ENCODE peak calls at places on chromosome 12, in four cellular contexts. One of them, this sample, is unnamed.

GRCh38 chr12:111467092-111467861 is 61.6 kb downstream of the SH2B3 start:
- DNase-seq in stimulated activated CD4-positive, alpha-beta T cell treated with anti-CD3 and anti-CD28 coated beads, TNF-alpha, amount 100 ng/mL, for 4 hours: no peak
- DNase-seq in stimulated activated naive CD8-positive, alpha-beta T cell treated with anti-CD3 and anti-CD28 coated beads, Interleukin-15, Interleukin-2, amounts not matched to agents 100 U/mL and 50 U/mL, for 24 hours: no peak
- DNase-seq in RWPE1: no peak
- DNase-seq in this sample: no peak

GRCh38 chr12:122842505-122843405 is 7.5 kb downstream of the HIP1R start:
- DNase-seq in stimulated activated CD4-positive, alpha-beta T cell treated with anti-CD3 and anti-CD28 coated beads, TNF-alpha, amount 100 ng/mL, for 4 hours: no peak
- DNase-seq in stimulated activated naive CD8-positive, alpha-beta T cell treated with anti-CD3 and anti-CD28 coated beads, Interleukin-15, Interleukin-2, amounts not matched to agents 100 U/mL and 50 U/mL, for 24 hours: no peak
- DNase-seq in RWPE1: no peak
- DNase-seq in this sample: no peak

GRCh38 chr12:11621797-11622423 is 27.6 kb upstream of the ETV6 start:
- DNase-seq in stimulated activated naive CD8-positive, alpha-beta T cell treated with anti-CD3 and anti-CD28 coated beads, Interleukin-15, Interleukin-2, amounts not matched to agents 100 U/mL and 50 U/mL, for 24 hours: peak
- DNase-seq in stimulated activated CD4-positive, alpha-beta T cell treated with anti-CD3 and anti-CD28 coated beads, TNF-alpha, amount 100 ng/mL, for 4 hours: peak
- DNase-seq in RWPE1: no peak
- DNase-seq in this sample: peak

GRCh38 chr12:46409974-46410373 is 37.4 kb upstream of the SLC38A2 start:
- DNase-seq in stimulated activated CD4-positive, alpha-beta T cell treated with anti-CD3 and anti-CD28 coated beads, TNF-alpha, amount 100 ng/mL, for 4 hours: no peak
- DNase-seq in stimulated activated naive CD8-positive, alpha-beta T cell treated with anti-CD3 and anti-CD28 coated beads, Interleukin-15, Interleukin-2, amounts not matched to agents 100 U/mL and 50 U/mL, for 24 hours: no peak
- DNase-seq in RWPE1: no peak
- DNase-seq in this sample: no peak

GRCh38 chr12:109761631-109761950 is 48.0 kb downstream of the FAM222A start:
- DNase-seq in RWPE1: no peak
- DNase-seq in stimulated activated naive CD8-positive, alpha-beta T cell treated with anti-CD3 and anti-CD28 coated beads, Interleukin-15, Interleukin-2, amounts not matched to agents 100 U/mL and 50 U/mL, for 24 hours: no peak
- DNase-seq in stimulated activated CD4-positive, alpha-beta T cell treated with anti-CD3 and anti-CD28 coated beads, TNF-alpha, amount 100 ng/mL, for 4 hours: no peak
- DNase-seq in this sample: peak

GRCh38 chr12:27555928-27556778 is 32.1 kb downstream of the PPFIBP1 start:
- DNase-seq in stimulated activated naive CD8-positive, alpha-beta T cell treated with anti-CD3 and anti-CD28 coated beads, Interleukin-15, Interleukin-2, amounts not matched to agents 100 U/mL and 50 U/mL, for 24 hours: no peak
- DNase-seq in RWPE1: no peak
- DNase-seq in stimulated activated CD4-positive, alpha-beta T cell treated with anti-CD3 and anti-CD28 coated beads, TNF-alpha, amount 100 ng/mL, for 4 hours: no peak
- DNase-seq in this sample: no peak

GRCh38 chr12:79782197-79782890 is 91.6 kb upstream of the PAWR start:
- DNase-seq in stimulated activated CD4-positive, alpha-beta T cell treated with anti-CD3 and anti-CD28 coated beads, TNF-alpha, amount 100 ng/mL, for 4 hours: no peak
- DNase-seq in stimulated activated naive CD8-positive, alpha-beta T cell treated with anti-CD3 and anti-CD28 coated beads, Interleukin-15, Interleukin-2, amounts not matched to agents 100 U/mL and 50 U/mL, for 24 hours: no peak
- DNase-seq in RWPE1: no peak
- DNase-seq in this sample: no peak

GRCh38 chr12:80590085-80590484 is 117.3 kb upstream of the MYF6 start:
- DNase-seq in RWPE1: no peak
- DNase-seq in stimulated activated CD4-positive, alpha-beta T cell treated with anti-CD3 and anti-CD28 coated beads, TNF-alpha, amount 100 ng/mL, for 4 hours: no peak
- DNase-seq in stimulated activated naive CD8-positive, alpha-beta T cell treated with anti-CD3 and anti-CD28 coated beads, Interleukin-15, Interleukin-2, amounts not matched to agents 100 U/mL and 50 U/mL, for 24 hours: no peak
- DNase-seq in this sample: no peak

GRCh38 chr12:74415633-74416032 is 122.0 kb upstream of the ATXN7L3B start:
- DNase-seq in stimulated activated naive CD8-positive, alpha-beta T cell treated with anti-CD3 and anti-CD28 coated beads, Interleukin-15, Interleukin-2, amounts not matched to agents 100 U/mL and 50 U/mL, for 24 hours: no peak
- DNase-seq in RWPE1: peak
- DNase-seq in stimulated activated CD4-positive, alpha-beta T cell treated with anti-CD3 and anti-CD28 coated beads, TNF-alpha, amount 100 ng/mL, for 4 hours: no peak
- DNase-seq in this sample: no peak

GRCh38 chr12:109999983-110000505 is 814 bp downstream of the ANKRD13A start:
- DNase-seq in RWPE1: no peak
- DNase-seq in stimulated activated naive CD8-positive, alpha-beta T cell treated with anti-CD3 and anti-CD28 coated beads, Interleukin-15, Interleukin-2, amounts not matched to agents 100 U/mL and 50 U/mL, for 24 hours: no peak
- DNase-seq in stimulated activated CD4-positive, alpha-beta T cell treated with anti-CD3 and anti-CD28 coated beads, TNF-alpha, amount 100 ng/mL, for 4 hours: no peak
- DNase-seq in this sample: peak

GRCh38 chr12:12976366-12976765 is 23.7 kb downstream of the HEBP1 start:
- DNase-seq in stimulated activated naive CD8-positive, alpha-beta T cell treated with anti-CD3 and anti-CD28 coated beads, Interleukin-15, Interleukin-2, amounts not matched to agents 100 U/mL and 50 U/mL, for 24 hours: no peak
- DNase-seq in stimulated activated CD4-positive, alpha-beta T cell treated with anti-CD3 and anti-CD28 coated beads, TNF-alpha, amount 100 ng/mL, for 4 hours: no peak
- DNase-seq in RWPE1: peak
- DNase-seq in this sample: no peak

GRCh38 chr12:131865196-131865875 is 29.1 kb upstream of the ULK1 start:
- DNase-seq in RWPE1: peak
- DNase-seq in stimulated activated CD4-positive, alpha-beta T cell treated with anti-CD3 and anti-CD28 coated beads, TNF-alpha, amount 100 ng/mL, for 4 hours: no peak
- DNase-seq in stimulated activated naive CD8-positive, alpha-beta T cell treated with anti-CD3 and anti-CD28 coated beads, Interleukin-15, Interleukin-2, amounts not matched to agents 100 U/mL and 50 U/mL, for 24 hours: no peak
- DNase-seq in this sample: no peak

GRCh38 chr12:111643428-111643826 is 42.3 kb downstream of the BRAP start:
- DNase-seq in RWPE1: no peak
- DNase-seq in stimulated activated naive CD8-positive, alpha-beta T cell treated with anti-CD3 and anti-CD28 coated beads, Interleukin-15, Interleukin-2, amounts not matched to agents 100 U/mL and 50 U/mL, for 24 hours: no peak
- DNase-seq in stimulated activated CD4-positive, alpha-beta T cell treated with anti-CD3 and anti-CD28 coated beads, TNF-alpha, amount 100 ng/mL, for 4 hours: no peak
- DNase-seq in this sample: no peak

GRCh38 chr12:19710811-19711793 is 271.8 kb downstream of the AEBP2 start:
- DNase-seq in stimulated activated naive CD8-positive, alpha-beta T cell treated with anti-CD3 and anti-CD28 coated beads, Interleukin-15, Interleukin-2, amounts not matched to agents 100 U/mL and 50 U/mL, for 24 hours: no peak
- DNase-seq in RWPE1: no peak
- DNase-seq in stimulated activated CD4-positive, alpha-beta T cell treated with anti-CD3 and anti-CD28 coated beads, TNF-alpha, amount 100 ng/mL, for 4 hours: no peak
- DNase-seq in this sample: no peak

GRCh38 chr12:1205512-1206060 is 214.6 kb downstream of the ERC1 start:
- DNase-seq in stimulated activated naive CD8-positive, alpha-beta T cell treated with anti-CD3 and anti-CD28 coated beads, Interleukin-15, Interleukin-2, amounts not matched to agents 100 U/mL and 50 U/mL, for 24 hours: no peak
- DNase-seq in RWPE1: no peak
- DNase-seq in stimulated activated CD4-positive, alpha-beta T cell treated with anti-CD3 and anti-CD28 coated beads, TNF-alpha, amount 100 ng/mL, for 4 hours: no peak
- DNase-seq in this sample: no peak

GRCh38 chr12:5884846-5885245 is 60.2 kb downstream of the ANO2 start:
- DNase-seq in stimulated activated CD4-positive, alpha-beta T cell treated with anti-CD3 and anti-CD28 coated beads, TNF-alpha, amount 100 ng/mL, for 4 hours: no peak
- DNase-seq in stimulated activated naive CD8-positive, alpha-beta T cell treated with anti-CD3 and anti-CD28 coated beads, Interleukin-15, Interleukin-2, amounts not matched to agents 100 U/mL and 50 U/mL, for 24 hours: no peak
- DNase-seq in RWPE1: no peak
- DNase-seq in this sample: no peak

GRCh38 chr12:108568653-108569154 is 6.3 kb downstream of the ISCU start:
- DNase-seq in stimulated activated naive CD8-positive, alpha-beta T cell treated with anti-CD3 and anti-CD28 coated beads, Interleukin-15, Interleukin-2, amounts not matched to agents 100 U/mL and 50 U/mL, for 24 hours: peak
- DNase-seq in stimulated activated CD4-positive, alpha-beta T cell treated with anti-CD3 and anti-CD28 coated beads, TNF-alpha, amount 100 ng/mL, for 4 hours: peak
- DNase-seq in RWPE1: no peak
- DNase-seq in this sample: peak

GRCh38 chr12:90090929-90091651 is 382.5 kb upstream of the ATP2B1 start:
- DNase-seq in stimulated activated naive CD8-positive, alpha-beta T cell treated with anti-CD3 and anti-CD28 coated beads, Interleukin-15, Interleukin-2, amounts not matched to agents 100 U/mL and 50 U/mL, for 24 hours: no peak
- DNase-seq in RWPE1: peak
- DNase-seq in stimulated activated CD4-positive, alpha-beta T cell treated with anti-CD3 and anti-CD28 coated beads, TNF-alpha, amount 100 ng/mL, for 4 hours: no peak
- DNase-seq in this sample: peak

GRCh38 chr12:119780786-119781434 is 96.2 kb downstream of the CIT start:
- DNase-seq in stimulated activated CD4-positive, alpha-beta T cell treated with anti-CD3 and anti-CD28 coated beads, TNF-alpha, amount 100 ng/mL, for 4 hours: no peak
- DNase-seq in stimulated activated naive CD8-positive, alpha-beta T cell treated with anti-CD3 and anti-CD28 coated beads, Interleukin-15, Interleukin-2, amounts not matched to agents 100 U/mL and 50 U/mL, for 24 hours: no peak
- DNase-seq in RWPE1: peak
- DNase-seq in this sample: no peak

GRCh38 chr12:78088391-78088832 is 257.7 kb downstream of the NAV3 start:
- DNase-seq in stimulated activated CD4-positive, alpha-beta T cell treated with anti-CD3 and anti-CD28 coated beads, TNF-alpha, amount 100 ng/mL, for 4 hours: no peak
- DNase-seq in RWPE1: no peak
- DNase-seq in stimulated activated naive CD8-positive, alpha-beta T cell treated with anti-CD3 and anti-CD28 coated beads, Interleukin-15, Interleukin-2, amounts not matched to agents 100 U/mL and 50 U/mL, for 24 hours: no peak
- DNase-seq in this sample: no peak

GRCh38 chr12:47753021-47754001 is 5.4 kb downstream of the RAPGEF3 start:
- DNase-seq in RWPE1: peak
- DNase-seq in stimulated activated naive CD8-positive, alpha-beta T cell treated with anti-CD3 and anti-CD28 coated beads, Interleukin-15, Interleukin-2, amounts not matched to agents 100 U/mL and 50 U/mL, for 24 hours: no peak
- DNase-seq in stimulated activated CD4-positive, alpha-beta T cell treated with anti-CD3 and anti-CD28 coated beads, TNF-alpha, amount 100 ng/mL, for 4 hours: no peak
- DNase-seq in this sample: no peak

GRCh38 chr12:2309647-2310046 is 256.9 kb downstream of the CACNA1C start:
- DNase-seq in stimulated activated CD4-positive, alpha-beta T cell treated with anti-CD3 and anti-CD28 coated beads, TNF-alpha, amount 100 ng/mL, for 4 hours: no peak
- DNase-seq in RWPE1: no peak
- DNase-seq in stimulated activated naive CD8-positive, alpha-beta T cell treated with anti-CD3 and anti-CD28 coated beads, Interleukin-15, Interleukin-2, amounts not matched to agents 100 U/mL and 50 U/mL, for 24 hours: no peak
- DNase-seq in this sample: no peak

GRCh38 chr12:26636710-26637328 is 196.2 kb downstream of the ITPR2 start:
- DNase-seq in stimulated activated CD4-positive, alpha-beta T cell treated with anti-CD3 and anti-CD28 coated beads, TNF-alpha, amount 100 ng/mL, for 4 hours: no peak
- DNase-seq in RWPE1: peak
- DNase-seq in stimulated activated naive CD8-positive, alpha-beta T cell treated with anti-CD3 and anti-CD28 coated beads, Interleukin-15, Interleukin-2, amounts not matched to agents 100 U/mL and 50 U/mL, for 24 hours: no peak
- DNase-seq in this sample: no peak

GRCh38 chr12:109762071-109762672 is 48.5 kb downstream of the FAM222A start:
- DNase-seq in stimulated activated CD4-positive, alpha-beta T cell treated with anti-CD3 and anti-CD28 coated beads, TNF-alpha, amount 100 ng/mL, for 4 hours: no peak
- DNase-seq in RWPE1: no peak
- DNase-seq in stimulated activated naive CD8-positive, alpha-beta T cell treated with anti-CD3 and anti-CD28 coated beads, Interleukin-15, Interleukin-2, amounts not matched to agents 100 U/mL and 50 U/mL, for 24 hours: no peak
- DNase-seq in this sample: peak

GRCh38 chr12:98516184-98516873 is 939 bp downstream of the TMPO start:
- DNase-seq in stimulated activated CD4-positive, alpha-beta T cell treated with anti-CD3 and anti-CD28 coated beads, TNF-alpha, amount 100 ng/mL, for 4 hours: peak
- DNase-seq in stimulated activated naive CD8-positive, alpha-beta T cell treated with anti-CD3 and anti-CD28 coated beads, Interleukin-15, Interleukin-2, amounts not matched to agents 100 U/mL and 50 U/mL, for 24 hours: peak
- DNase-seq in RWPE1: peak
- DNase-seq in this sample: peak

GRCh38 chr12:112105891-112106290 is 2.7 kb downstream of the NAA25 start:
- DNase-seq in RWPE1: no peak
- DNase-seq in stimulated activated CD4-positive, alpha-beta T cell treated with anti-CD3 and anti-CD28 coated beads, TNF-alpha, amount 100 ng/mL, for 4 hours: no peak
- DNase-seq in stimulated activated naive CD8-positive, alpha-beta T cell treated with anti-CD3 and anti-CD28 coated beads, Interleukin-15, Interleukin-2, amounts not matched to agents 100 U/mL and 50 U/mL, for 24 hours: no peak
- DNase-seq in this sample: no peak

GRCh38 chr12:122730215-122731014 is at the start of gene HCAR1:
- DNase-seq in RWPE1: no peak
- DNase-seq in stimulated activated naive CD8-positive, alpha-beta T cell treated with anti-CD3 and anti-CD28 coated beads, Interleukin-15, Interleukin-2, amounts not matched to agents 100 U/mL and 50 U/mL, for 24 hours: peak
- DNase-seq in stimulated activated CD4-positive, alpha-beta T cell treated with anti-CD3 and anti-CD28 coated beads, TNF-alpha, amount 100 ng/mL, for 4 hours: peak
- DNase-seq in this sample: peak

GRCh38 chr12:124588689-124589318 is 21.4 kb upstream of the NCOR2 start:
- DNase-seq in stimulated activated naive CD8-positive, alpha-beta T cell treated with anti-CD3 and anti-CD28 coated beads, Interleukin-15, Interleukin-2, amounts not matched to agents 100 U/mL and 50 U/mL, for 24 hours: peak
- DNase-seq in RWPE1: peak
- DNase-seq in stimulated activated CD4-positive, alpha-beta T cell treated with anti-CD3 and anti-CD28 coated beads, TNF-alpha, amount 100 ng/mL, for 4 hours: no peak
- DNase-seq in this sample: peak

GRCh38 chr12:69988601-69989194 is 163.7 kb downstream of the MYRFL start:
- DNase-seq in stimulated activated naive CD8-positive, alpha-beta T cell treated with anti-CD3 and anti-CD28 coated beads, Interleukin-15, Interleukin-2, amounts not matched to agents 100 U/mL and 50 U/mL, for 24 hours: no peak
- DNase-seq in stimulated activated CD4-positive, alpha-beta T cell treated with anti-CD3 and anti-CD28 coated beads, TNF-alpha, amount 100 ng/mL, for 4 hours: no peak
- DNase-seq in RWPE1: no peak
- DNase-seq in this sample: no peak

GRCh38 chr12:32535260-32535999 is 136.1 kb downstream of the FGD4 start:
- DNase-seq in stimulated activated naive CD8-positive, alpha-beta T cell treated with anti-CD3 and anti-CD28 coated beads, Interleukin-15, Interleukin-2, amounts not matched to agents 100 U/mL and 50 U/mL, for 24 hours: peak
- DNase-seq in stimulated activated CD4-positive, alpha-beta T cell treated with anti-CD3 and anti-CD28 coated beads, TNF-alpha, amount 100 ng/mL, for 4 hours: no peak
- DNase-seq in RWPE1: peak
- DNase-seq in this sample: no peak

GRCh38 chr12:18139989-18140596 is 50.1 kb upstream of the RERGL start:
- DNase-seq in RWPE1: no peak
- DNase-seq in stimulated activated CD4-positive, alpha-beta T cell treated with anti-CD3 and anti-CD28 coated beads, TNF-alpha, amount 100 ng/mL, for 4 hours: no peak
- DNase-seq in stimulated activated naive CD8-positive, alpha-beta T cell treated with anti-CD3 and anti-CD28 coated beads, Interleukin-15, Interleukin-2, amounts not matched to agents 100 U/mL and 50 U/mL, for 24 hours: no peak
- DNase-seq in this sample: no peak

GRCh38 chr12:3273409-3273853 is 196.3 kb downstream of the TSPAN9 start:
- DNase-seq in RWPE1: peak
- DNase-seq in stimulated activated CD4-positive, alpha-beta T cell treated with anti-CD3 and anti-CD28 coated beads, TNF-alpha, amount 100 ng/mL, for 4 hours: no peak
- DNase-seq in stimulated activated naive CD8-positive, alpha-beta T cell treated with anti-CD3 and anti-CD28 coated beads, Interleukin-15, Interleukin-2, amounts not matched to agents 100 U/mL and 50 U/mL, for 24 hours: no peak
- DNase-seq in this sample: no peak

GRCh38 chr12:118850244-118850825 is 131.0 kb upstream of the SRRM4 start:
- DNase-seq in stimulated activated CD4-positive, alpha-beta T cell treated with anti-CD3 and anti-CD28 coated beads, TNF-alpha, amount 100 ng/mL, for 4 hours: no peak
- DNase-seq in stimulated activated naive CD8-positive, alpha-beta T cell treated with anti-CD3 and anti-CD28 coated beads, Interleukin-15, Interleukin-2, amounts not matched to agents 100 U/mL and 50 U/mL, for 24 hours: peak
- DNase-seq in RWPE1: no peak
- DNase-seq in this sample: peak

GRCh38 chr12:57621497-57622292 is 10.5 kb downstream of the ARHGEF25 start:
- DNase-seq in stimulated activated CD4-positive, alpha-beta T cell treated with anti-CD3 and anti-CD28 coated beads, TNF-alpha, amount 100 ng/mL, for 4 hours: peak
- DNase-seq in stimulated activated naive CD8-positive, alpha-beta T cell treated with anti-CD3 and anti-CD28 coated beads, Interleukin-15, Interleukin-2, amounts not matched to agents 100 U/mL and 50 U/mL, for 24 hours: peak
- DNase-seq in RWPE1: peak
- DNase-seq in this sample: peak

GRCh38 chr12:69070319-69071090 is 137.5 kb upstream of the CPM start:
- DNase-seq in stimulated activated naive CD8-positive, alpha-beta T cell treated with anti-CD3 and anti-CD28 coated beads, Interleukin-15, Interleukin-2, amounts not matched to agents 100 U/mL and 50 U/mL, for 24 hours: peak
- DNase-seq in RWPE1: peak
- DNase-seq in stimulated activated CD4-positive, alpha-beta T cell treated with anti-CD3 and anti-CD28 coated beads, TNF-alpha, amount 100 ng/mL, for 4 hours: peak
- DNase-seq in this sample: peak

GRCh38 chr12:130222519-130223255 is 60.4 kb downstream of the FZD10 start:
- DNase-seq in stimulated activated CD4-positive, alpha-beta T cell treated with anti-CD3 and anti-CD28 coated beads, TNF-alpha, amount 100 ng/mL, for 4 hours: no peak
- DNase-seq in RWPE1: no peak
- DNase-seq in stimulated activated naive CD8-positive, alpha-beta T cell treated with anti-CD3 and anti-CD28 coated beads, Interleukin-15, Interleukin-2, amounts not matched to agents 100 U/mL and 50 U/mL, for 24 hours: no peak
- DNase-seq in this sample: no peak

GRCh38 chr12:27922591-27923139 is 49.9 kb downstream of the PTHLH start:
- DNase-seq in RWPE1: peak
- DNase-seq in stimulated activated naive CD8-positive, alpha-beta T cell treated with anti-CD3 and anti-CD28 coated beads, Interleukin-15, Interleukin-2, amounts not matched to agents 100 U/mL and 50 U/mL, for 24 hours: no peak
- DNase-seq in stimulated activated CD4-positive, alpha-beta T cell treated with anti-CD3 and anti-CD28 coated beads, TNF-alpha, amount 100 ng/mL, for 4 hours: no peak
- DNase-seq in this sample: no peak

GRCh38 chr12:68374315-68374982 is 42.3 kb upstream of the MDM1 start:
- DNase-seq in RWPE1: peak
- DNase-seq in stimulated activated CD4-positive, alpha-beta T cell treated with anti-CD3 and anti-CD28 coated beads, TNF-alpha, amount 100 ng/mL, for 4 hours: peak
- DNase-seq in stimulated activated naive CD8-positive, alpha-beta T cell treated with anti-CD3 and anti-CD28 coated beads, Interleukin-15, Interleukin-2, amounts not matched to agents 100 U/mL and 50 U/mL, for 24 hours: no peak
- DNase-seq in this sample: peak

GRCh38 chr12:109670647-109671046 is 43.0 kb upstream of the FAM222A start:
- DNase-seq in stimulated activated naive CD8-positive, alpha-beta T cell treated with anti-CD3 and anti-CD28 coated beads, Interleukin-15, Interleukin-2, amounts not matched to agents 100 U/mL and 50 U/mL, for 24 hours: no peak
- DNase-seq in RWPE1: no peak
- DNase-seq in stimulated activated CD4-positive, alpha-beta T cell treated with anti-CD3 and anti-CD28 coated beads, TNF-alpha, amount 100 ng/mL, for 4 hours: no peak
- DNase-seq in this sample: no peak

GRCh38 chr12:104877107-104877705 is 80.9 kb downstream of the SLC41A2 start:
- DNase-seq in stimulated activated naive CD8-positive, alpha-beta T cell treated with anti-CD3 and anti-CD28 coated beads, Interleukin-15, Interleukin-2, amounts not matched to agents 100 U/mL and 50 U/mL, for 24 hours: peak
- DNase-seq in stimulated activated CD4-positive, alpha-beta T cell treated with anti-CD3 and anti-CD28 coated beads, TNF-alpha, amount 100 ng/mL, for 4 hours: no peak
- DNase-seq in RWPE1: peak
- DNase-seq in this sample: peak